ENCODE peak calls at places on chromosomes 16 and 17, in four cellular contexts. I, P, Q and X are unnamed samples.

GRCh38 chr16:3192476-3193019 is 4.5 kb downstream of the OR1F1 start:
- DNase-seq in P (no peak), Q (no peak), I (no peak), X (no peak)

GRCh38 chr17:17665255-17665654 is 16.0 kb upstream of the RAI1 start:
- DNase-seq in P (no peak), I (no peak), Q (no peak), X (no peak)

GRCh38 chr16:27769561-27770222 is 219.7 kb downstream of the KATNIP start:
- DNase-seq in Q (no peak), I (no peak), P (no peak), X (no peak)

GRCh38 chr16:66844342-66845079 is at the start of gene CA7:
- DNase-seq in Q (no peak), P (no peak), I (no peak), X (peak; percentile 61)

GRCh38 chr17:29146369-29146972 is 33.7 kb downstream of the MYO18A start:
- DNase-seq in Q (no peak), I (no peak), P (no peak), X (no peak)

GRCh38 chr17:9473716-9474115 is 101.9 kb downstream of the STX8 start:
- DNase-seq in P (peak; percentile 27), I (no peak), Q (peak; percentile 18), X (no peak)

GRCh38 chr16:86883583-86884188 is 305.3 kb downstream of the FOXL1 start:
- DNase-seq in Q (no peak), P (no peak), I (no peak), X (no peak)

GRCh38 chr17:17305282-17305801 is 2.2 kb downstream of the NT5M start:
- DNase-seq in P (no peak), I (peak; percentile 50), Q (peak; percentile 33), X (peak; percentile 52)

GRCh38 chr16:66754211-66754610 is 2.8 kb upstream of the DYNC1LI2 start:
- DNase-seq in I (no peak), Q (no peak), P (no peak), X (no peak)

GRCh38 chr17:57889252-57889651 is 39.4 kb upstream of the MRPS23 start:
- DNase-seq in Q (no peak), P (no peak), I (no peak), X (no peak)

GRCh38 chr17:72967963-72968585 is 124.4 kb downstream of the SLC39A11 start:
- DNase-seq in I (no peak), Q (no peak), P (no peak), X (no peak)

GRCh38 chr17:81959362-81960129 is 1.4 kb downstream of the NOTUM start:
- DNase-seq in I (no peak), P (peak; percentile 65), Q (peak; percentile 40), X (peak; percentile 87)
- TF ChIP-seq CHD4 in I (no peak), P (no peak), Q (no peak), X (no peak)

GRCh38 chr17:80584171-80584905 is 39.7 kb downstream of the RPTOR start:
- DNase-seq in P (no peak), I (no peak), Q (no peak), X (no peak)
- TF ChIP-seq BHLHE40 in P (no peak), I (no peak), Q (no peak), X (no peak)

DNA sequence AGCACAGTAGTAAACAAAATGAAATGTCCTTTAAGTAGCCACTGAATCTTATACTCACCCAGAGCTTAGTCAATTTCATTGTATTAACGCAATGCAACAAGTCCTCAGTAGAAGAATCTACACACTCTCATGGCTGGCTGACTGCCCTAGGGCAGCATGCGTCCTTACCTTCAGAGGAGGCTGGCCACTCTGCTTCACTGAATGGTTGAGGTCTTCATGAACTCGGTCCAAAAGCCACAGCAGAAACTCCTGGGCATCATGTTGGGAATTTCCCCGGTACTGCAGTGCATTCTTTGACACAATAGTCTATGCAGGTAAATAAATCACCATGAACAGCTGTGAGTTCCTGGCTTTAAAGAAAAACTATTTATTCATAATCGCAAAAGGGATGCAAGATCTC is 41.4 kb downstream of the USP31 start:
- DNase-seq in I (no peak), P (no peak), Q (no peak), X (no peak)
- TF ChIP-seq CHD4 in I (no peak), P (no peak), Q (no peak), X (no peak)

DNA sequence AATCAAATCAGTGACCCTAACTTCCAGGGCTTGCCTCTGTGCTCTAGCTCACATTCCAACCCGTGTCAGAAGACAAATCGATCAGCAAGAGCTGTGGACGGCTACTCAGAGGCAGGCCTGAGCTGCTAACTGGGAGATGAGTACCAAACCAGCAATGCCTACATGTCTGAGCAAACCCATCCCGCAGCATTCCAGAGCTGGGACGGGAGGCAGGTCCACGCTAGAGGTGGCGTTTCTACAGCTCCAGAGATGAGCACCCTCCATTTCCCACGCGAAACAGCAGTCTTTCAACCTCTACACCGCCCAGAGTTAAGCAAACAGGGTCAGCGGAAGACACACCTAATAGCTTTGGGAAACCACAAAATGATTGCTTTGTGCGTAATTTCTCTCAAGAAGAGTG is 6.5 kb downstream of the NXN start:
- DNase-seq in P (no peak), I (no peak), Q (no peak), X (no peak)
- TF ChIP-seq BHLHE40 in P (no peak), I (no peak), Q (no peak), X (no peak)

GRCh38 chr16:69310479-69311114 is 553 bp upstream of the VPS4A start:
- DNase-seq in P (no peak), I (no peak), Q (no peak), X (no peak)
- TF ChIP-seq CHD4 in P (no peak), I (no peak), Q (no peak), X (no peak)

GRCh38 chr16:68426355-68426652 is 22.0 kb downstream of the SMPD3 start:
- DNase-seq in Q (no peak), P (no peak), I (no peak), X (no peak)
- TF ChIP-seq BHLHE40 in Q (no peak), P (no peak), I (no peak), X (no peak)

GRCh38 chr16:23061669-23062068 is 87.6 kb downstream of the USP31 start:
- DNase-seq in P (no peak), Q (no peak), I (no peak), X (no peak)
- TF ChIP-seq CHD4 in P (no peak), Q (no peak), I (no peak), X (no peak)

DNA sequence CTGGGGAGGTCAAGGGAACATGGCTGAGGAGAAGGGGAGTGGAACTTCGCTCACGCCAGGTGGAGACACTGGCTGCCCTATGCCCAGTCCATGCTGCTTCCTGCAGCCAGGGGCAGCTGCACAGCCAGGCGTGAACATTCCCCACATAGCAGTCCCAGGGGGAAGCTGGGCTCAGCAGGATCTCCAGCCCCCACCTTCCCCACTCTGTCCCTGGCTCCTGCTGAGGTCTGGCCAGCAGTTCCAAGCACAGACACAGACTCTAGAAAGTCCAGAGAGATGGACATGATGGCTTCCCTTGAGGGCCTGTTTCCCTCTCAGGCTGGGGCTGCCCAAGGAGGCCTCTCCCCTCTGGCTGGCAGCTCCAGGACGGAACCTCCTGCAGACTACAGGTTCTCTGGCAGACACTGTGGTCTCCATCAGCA is 9.3 kb downstream of the JUP start:
- DNase-seq in Q (peak; percentile 64), P (peak; percentile 87), I (no peak), X (no peak)
- TF ChIP-seq BHLHE40 in Q (no peak), P (no peak), I (no peak), X (no peak)

DNA sequence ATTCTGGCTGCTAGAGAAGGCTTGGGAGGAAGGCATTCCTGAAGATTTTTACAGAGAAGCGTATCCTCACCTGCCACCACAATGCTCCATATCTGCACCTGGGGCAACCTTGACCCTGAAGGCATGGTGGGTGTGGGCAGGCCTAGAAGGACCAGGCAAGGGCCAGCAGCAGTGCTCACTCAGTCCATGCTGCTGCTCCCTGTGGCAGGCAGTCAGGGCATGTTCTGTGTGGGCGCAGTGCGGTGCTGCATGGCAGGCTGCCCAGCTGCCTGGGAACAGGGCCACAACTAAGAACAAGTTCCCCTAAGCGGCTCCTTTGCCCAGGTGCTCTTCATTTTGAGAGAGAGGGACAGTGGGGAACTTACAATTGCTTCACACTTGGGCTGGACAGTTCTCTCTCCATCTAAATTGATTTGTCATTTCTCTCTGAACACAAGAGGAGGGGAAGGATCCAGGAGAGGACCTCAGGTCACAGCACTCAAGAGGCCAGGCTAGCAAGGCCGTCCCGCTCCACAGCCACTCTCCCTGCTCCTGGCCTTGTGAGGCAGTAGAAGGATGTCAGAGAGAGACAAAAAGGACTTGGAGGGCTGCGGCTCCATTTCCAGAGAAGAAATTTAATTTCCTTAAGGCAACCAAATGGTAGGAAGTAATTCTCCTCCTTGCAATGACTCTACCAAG is 158.8 kb downstream of the AATF start:
- DNase-seq in I (no peak), Q (no peak), P (no peak), X (no peak)
- TF ChIP-seq CHD4 in I (no peak), Q (no peak), P (no peak), X (no peak)

GRCh38 chr17:35289222-35289621 is 46.4 kb downstream of the SLFN5 start:
- DNase-seq in P (no peak), I (no peak), Q (no peak), X (no peak)
- TF ChIP-seq BHLHE40 in P (no peak), I (no peak), Q (no peak), X (no peak)